ENCODE peak calls at places on chromosomes 4 and X, in four cellular contexts. One of them, this sample, is unnamed.

GRCh38 chr4:39446842-39447573 is 11.7 kb downstream of the RPL9 start:
- DNase-seq in neuronal stem cell: peak
- DNase-seq in H1: peak
- DNase-seq in IMR-90: peak
- DNase-seq in this sample: peak

GRCh38 chrX:72306085-72306801 is 529 bp upstream of the CITED1 start:
- DNase-seq in H1: peak
- DNase-seq in neuronal stem cell: no peak
- DNase-seq in IMR-90: no peak
- DNase-seq in this sample: peak

GRCh38 chrX:140765043-140765784 is 55.7 kb downstream of the LINC00632 start:
- DNase-seq in IMR-90: peak
- DNase-seq in H1: no peak
- DNase-seq in neuronal stem cell: no peak
- DNase-seq in this sample: peak

GRCh38 chrX:9430346-9430745 is 34.5 kb upstream of the TBL1X start:
- DNase-seq in IMR-90: no peak
- DNase-seq in neuronal stem cell: no peak
- DNase-seq in H1: no peak
- DNase-seq in this sample: no peak

GRCh38 chr4:185912779-185913178 is 100.8 kb upstream of the SORBS2 start:
- DNase-seq in neuronal stem cell: no peak
- DNase-seq in IMR-90: no peak
- DNase-seq in H1: no peak
- DNase-seq in this sample: no peak

GRCh38 chr4:168863719-168864632 is 146.1 kb downstream of the CBR4 start:
- DNase-seq in neuronal stem cell: no peak
- DNase-seq in H1: no peak
- DNase-seq in IMR-90: no peak
- DNase-seq in this sample: no peak

GRCh38 chrX:102858826-102859627 is 78.0 kb upstream of the RAB40AL start:
- DNase-seq in neuronal stem cell: peak
- DNase-seq in H1: no peak
- DNase-seq in IMR-90: no peak
- DNase-seq in this sample: no peak

GRCh38 chr4:81491943-81492342 is 20.2 kb upstream of the RASGEF1B start:
- DNase-seq in H1: no peak
- DNase-seq in neuronal stem cell: no peak
- DNase-seq in IMR-90: no peak
- DNase-seq in this sample: no peak

GRCh38 chrX:150692837-150693781 is at the start of gene MTMR1:
- DNase-seq in IMR-90: no peak
- DNase-seq in H1: no peak
- DNase-seq in neuronal stem cell: no peak
- DNase-seq in this sample: no peak

GRCh38 chrX:14015941-14016340 is 13.8 kb downstream of the GEMIN8 start:
- DNase-seq in H1: no peak
- DNase-seq in neuronal stem cell: no peak
- DNase-seq in IMR-90: no peak
- DNase-seq in this sample: no peak

GRCh38 chr4:100189820-100190642 is at the start of gene DDIT4L:
- DNase-seq in IMR-90: peak
- DNase-seq in H1: peak
- DNase-seq in neuronal stem cell: peak
- DNase-seq in this sample: peak

GRCh38 chrX:104168127-104168526 is 1.9 kb downstream of the FAM199X start:
- DNase-seq in IMR-90: no peak
- DNase-seq in neuronal stem cell: no peak
- DNase-seq in H1: no peak
- DNase-seq in this sample: no peak
- H3K4me3 ChIP-seq in IMR-90: no peak
- H3K4me3 ChIP-seq in neuronal stem cell: no peak
- H3K4me3 ChIP-seq in H1: peak
- H3K4me3 ChIP-seq in this sample: peak

GRCh38 chrX:139079789-139080188 is 368.3 kb upstream of the FGF13 start:
- DNase-seq in H1: no peak
- DNase-seq in IMR-90: no peak
- DNase-seq in neuronal stem cell: no peak
- DNase-seq in this sample: no peak

GRCh38 chrX:139081965-139082364 is 370.4 kb upstream of the FGF13 start:
- DNase-seq in H1: no peak
- DNase-seq in IMR-90: no peak
- DNase-seq in neuronal stem cell: no peak
- DNase-seq in this sample: no peak

GRCh38 chrX:139086243-139086642 is 374.7 kb upstream of the FGF13 start:
- DNase-seq in H1: no peak
- DNase-seq in neuronal stem cell: no peak
- DNase-seq in IMR-90: no peak
- DNase-seq in this sample: no peak

GRCh38 chrX:139085404-139085803 is 373.9 kb upstream of the FGF13 start:
- DNase-seq in IMR-90: no peak
- DNase-seq in neuronal stem cell: no peak
- DNase-seq in H1: no peak
- DNase-seq in this sample: no peak

DNA sequence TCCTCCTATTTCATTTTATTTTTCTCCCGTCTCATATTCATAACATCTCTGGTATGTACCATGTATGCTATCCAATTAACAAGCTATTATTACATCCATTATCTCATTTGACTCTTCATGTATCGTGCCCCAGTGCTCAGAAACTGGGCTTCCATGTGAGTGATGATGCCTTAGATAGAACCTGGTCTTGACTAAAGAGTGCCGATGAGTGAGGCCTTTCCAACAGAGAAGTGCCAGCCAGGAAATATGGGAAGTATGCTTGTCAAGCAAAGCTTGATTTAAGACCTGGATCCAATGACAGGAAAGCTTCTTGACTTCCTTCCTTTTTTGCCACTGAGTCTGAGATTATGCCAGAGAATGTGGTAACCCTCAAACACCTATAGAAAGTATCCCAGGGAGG is 371.7 kb upstream of the FGF13 start:
- DNase-seq in IMR-90: no peak
- DNase-seq in neuronal stem cell: no peak
- DNase-seq in H1: no peak
- DNase-seq in this sample: no peak
- H3K23ac ChIP-seq in IMR-90: no peak
- H3K23ac ChIP-seq in neuronal stem cell: no peak
- H3K23ac ChIP-seq in H1: no peak
- H3K23ac ChIP-seq in this sample: no peak

GRCh38 chr4:152045397-152045780 is 284.6 kb upstream of the GATB start:
- DNase-seq in neuronal stem cell: no peak
- DNase-seq in IMR-90: no peak
- DNase-seq in H1: no peak
- DNase-seq in this sample: no peak
- H3K27ac ChIP-seq in neuronal stem cell: no peak
- H3K27ac ChIP-seq in IMR-90: no peak
- H3K27ac ChIP-seq in H1: no peak
- H3K27ac ChIP-seq in this sample: no peak

DNA sequence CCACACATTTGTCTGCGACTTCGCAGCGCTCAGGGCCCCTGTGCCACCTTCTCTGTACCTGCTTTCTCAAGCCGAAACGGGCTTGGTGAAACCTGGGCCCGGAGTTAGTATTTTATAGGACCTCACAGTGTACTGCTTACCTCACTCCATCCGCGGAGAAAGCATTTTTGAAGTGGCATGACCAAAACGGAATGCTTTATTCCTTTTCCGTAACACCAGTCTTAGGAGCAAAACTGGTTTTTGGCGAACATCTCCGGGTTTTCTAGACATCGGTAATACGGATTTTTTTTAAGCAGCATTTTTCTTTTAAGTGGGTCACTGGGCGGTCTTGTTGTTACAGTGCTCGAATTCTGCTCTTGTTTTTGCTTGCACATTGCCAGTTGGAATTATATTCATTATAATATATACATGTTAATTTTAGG is 3.6 kb downstream of the ZIC3 start:
- DNase-seq in IMR-90: no peak
- DNase-seq in H1: no peak
- DNase-seq in neuronal stem cell: no peak
- DNase-seq in this sample: no peak
- H3K4me3 ChIP-seq in IMR-90: no peak
- H3K4me3 ChIP-seq in H1: peak
- H3K4me3 ChIP-seq in neuronal stem cell: peak
- H3K4me3 ChIP-seq in this sample: no peak

GRCh38 chr4:154744341-154744948 is 645 bp downstream of the LRAT start:
- DNase-seq in H1: no peak
- DNase-seq in IMR-90: no peak
- DNase-seq in neuronal stem cell: no peak
- DNase-seq in this sample: no peak

GRCh38 chr4:154741877-154742851 is 1.6 kb upstream of the LRAT start:
- DNase-seq in H1: peak
- DNase-seq in neuronal stem cell: peak
- DNase-seq in IMR-90: no peak
- DNase-seq in this sample: no peak

GRCh38 chr4:154740462-154740861 is 3.3 kb upstream of the LRAT start:
- DNase-seq in H1: peak
- DNase-seq in IMR-90: no peak
- DNase-seq in neuronal stem cell: no peak
- DNase-seq in this sample: no peak

GRCh38 chr4:154741131-154741530 is 2.7 kb upstream of the LRAT start:
- DNase-seq in IMR-90: no peak
- DNase-seq in neuronal stem cell: no peak
- DNase-seq in H1: no peak
- DNase-seq in this sample: no peak

DNA sequence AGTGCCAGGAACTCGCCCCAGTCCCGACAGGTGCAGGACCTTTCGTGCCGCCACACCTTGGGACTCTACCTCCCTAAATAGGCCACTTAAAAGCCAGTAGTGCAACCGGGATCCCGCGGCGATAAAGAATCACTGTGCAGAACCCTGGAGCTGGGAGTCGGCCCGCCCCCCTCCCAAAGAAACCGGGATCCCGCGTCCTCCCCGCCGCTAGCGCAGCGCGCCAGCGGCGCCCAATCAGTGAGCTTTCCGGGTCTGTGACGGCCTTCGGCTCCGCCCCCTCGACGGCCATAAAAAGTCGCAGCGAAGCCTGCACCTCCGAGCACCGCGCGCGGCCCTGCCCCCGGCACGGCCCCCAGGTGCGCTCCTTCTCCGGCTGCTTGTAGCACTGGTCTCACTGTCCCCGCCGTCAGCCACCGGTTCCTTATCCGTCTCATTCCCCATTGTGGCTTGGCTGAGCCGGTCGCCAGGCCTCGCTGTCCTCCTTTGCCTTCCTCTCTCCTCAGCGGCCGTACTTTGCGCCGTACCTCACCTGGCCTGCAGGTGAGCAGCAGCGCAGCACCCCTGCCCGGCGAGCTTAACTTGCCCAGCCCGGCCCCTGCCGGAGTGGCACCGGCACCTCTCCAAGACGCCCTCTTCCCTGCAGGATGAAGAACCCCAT is at the start of gene LRAT:
- DNase-seq in H1: peak
- DNase-seq in IMR-90: no peak
- DNase-seq in neuronal stem cell: no peak
- DNase-seq in this sample: no peak
- H3K23ac ChIP-seq in H1: no peak
- H3K23ac ChIP-seq in IMR-90: no peak
- H3K23ac ChIP-seq in neuronal stem cell: peak
- H3K23ac ChIP-seq in this sample: no peak

GRCh38 chr4:173591760-173592159 is 61.7 kb upstream of the HAND2 start:
- DNase-seq in IMR-90: no peak
- DNase-seq in H1: no peak
- DNase-seq in neuronal stem cell: no peak
- DNase-seq in this sample: no peak
- H3K27ac ChIP-seq in IMR-90: no peak
- H3K27ac ChIP-seq in H1: no peak
- H3K27ac ChIP-seq in neuronal stem cell: no peak
- H3K27ac ChIP-seq in this sample: no peak

This sample was measured in mesenchymal stem cell.